ENCODE peak calls at places on chromosomes 13 and 19, in seven cellular contexts. One of them, this sample, is unnamed.

GRCh38 chr13:49421391-49421790 is 22.5 kb downstream of the CAB39L start:
- DNase-seq in trophoblast cell: no peak
- DNase-seq in H9: peak
- DNase-seq in mesendoderm: peak
- DNase-seq in mesenchymal stem cell: peak
- DNase-seq in IMR-90: no peak
- DNase-seq in H1: no peak
- DNase-seq in this sample: no peak

GRCh38 chr19:13505761-13506549 is at the start of gene CACNA1A:
- DNase-seq in trophoblast cell: no peak
- DNase-seq in H9: peak
- DNase-seq in mesendoderm: peak
- DNase-seq in mesenchymal stem cell: no peak
- DNase-seq in IMR-90: peak
- DNase-seq in H1: no peak
- DNase-seq in this sample: peak

GRCh38 chr13:48533986-48534600 is 1.2 kb upstream of the RCBTB2 start:
- DNase-seq in trophoblast cell: no peak
- DNase-seq in H9: no peak
- DNase-seq in mesendoderm: peak
- DNase-seq in mesenchymal stem cell: no peak
- DNase-seq in IMR-90: no peak
- DNase-seq in H1: no peak
- DNase-seq in this sample: no peak

GRCh38 chr13:89750371-89750770 is 1597.1 kb upstream of the MIR17HG start:
- DNase-seq in trophoblast cell: peak
- DNase-seq in H9: no peak
- DNase-seq in mesendoderm: no peak
- DNase-seq in mesenchymal stem cell: peak
- DNase-seq in IMR-90: no peak
- DNase-seq in H1: no peak
- DNase-seq in this sample: no peak

GRCh38 chr13:82636119-82636518 is 1246.2 kb downstream of the SLITRK1 start:
- DNase-seq in trophoblast cell: peak
- DNase-seq in H9: no peak
- DNase-seq in mesendoderm: no peak
- DNase-seq in mesenchymal stem cell: peak
- DNase-seq in IMR-90: peak
- DNase-seq in H1: no peak
- DNase-seq in this sample: no peak

GRCh38 chr13:112980441-112980840 is 11.4 kb downstream of the MCF2L start:
- DNase-seq in trophoblast cell: no peak
- DNase-seq in H9: no peak
- DNase-seq in mesendoderm: no peak
- DNase-seq in mesenchymal stem cell: no peak
- DNase-seq in IMR-90: no peak
- DNase-seq in H1: no peak
- DNase-seq in this sample: no peak

GRCh38 chr19:34096020-34096915 is 76.0 kb upstream of the LSM14A start:
- DNase-seq in trophoblast cell: peak
- DNase-seq in H9: peak
- DNase-seq in mesendoderm: peak
- DNase-seq in mesenchymal stem cell: peak
- DNase-seq in IMR-90: peak
- DNase-seq in H1: no peak
- DNase-seq in this sample: peak

GRCh38 chr13:106033634-106034033 is 501.8 kb downstream of the EFNB2 start:
- DNase-seq in trophoblast cell: peak
- DNase-seq in H9: no peak
- DNase-seq in mesendoderm: no peak
- DNase-seq in mesenchymal stem cell: peak
- DNase-seq in IMR-90: peak
- DNase-seq in H1: no peak
- DNase-seq in this sample: no peak

GRCh38 chr13:37381502-37381901 is 217.1 kb downstream of the POSTN start:
- DNase-seq in trophoblast cell: no peak
- DNase-seq in H9: no peak
- DNase-seq in mesendoderm: no peak
- DNase-seq in mesenchymal stem cell: no peak
- DNase-seq in IMR-90: no peak
- DNase-seq in H1: no peak
- DNase-seq in this sample: no peak

GRCh38 chr13:63041640-63042414 is 1626.2 kb upstream of the PCDH20 start:
- DNase-seq in trophoblast cell: no peak
- DNase-seq in H9: no peak
- DNase-seq in mesendoderm: no peak
- DNase-seq in mesenchymal stem cell: no peak
- DNase-seq in IMR-90: peak
- DNase-seq in H1: no peak
- DNase-seq in this sample: no peak

GRCh38 chr13:31434613-31435012 is 234.8 kb downstream of the B3GLCT start:
- DNase-seq in trophoblast cell: no peak
- DNase-seq in H9: no peak
- DNase-seq in mesendoderm: no peak
- DNase-seq in mesenchymal stem cell: no peak
- DNase-seq in IMR-90: no peak
- DNase-seq in H1: no peak
- DNase-seq in this sample: no peak

GRCh38 chr13:101451641-101452040 is 834 bp upstream of the ITGBL1 start:
- DNase-seq in trophoblast cell: no peak
- DNase-seq in H9: no peak
- DNase-seq in mesendoderm: no peak
- DNase-seq in mesenchymal stem cell: no peak
- DNase-seq in IMR-90: no peak
- DNase-seq in H1: no peak
- DNase-seq in this sample: no peak
- H4K8ac ChIP-seq in trophoblast cell: no peak
- H4K8ac ChIP-seq in H9: no peak
- H4K8ac ChIP-seq in mesendoderm: no peak
- H4K8ac ChIP-seq in mesenchymal stem cell: no peak
- H4K8ac ChIP-seq in IMR-90: peak
- H4K8ac ChIP-seq in H1: no peak
- H4K8ac ChIP-seq in this sample: no peak

DNA sequence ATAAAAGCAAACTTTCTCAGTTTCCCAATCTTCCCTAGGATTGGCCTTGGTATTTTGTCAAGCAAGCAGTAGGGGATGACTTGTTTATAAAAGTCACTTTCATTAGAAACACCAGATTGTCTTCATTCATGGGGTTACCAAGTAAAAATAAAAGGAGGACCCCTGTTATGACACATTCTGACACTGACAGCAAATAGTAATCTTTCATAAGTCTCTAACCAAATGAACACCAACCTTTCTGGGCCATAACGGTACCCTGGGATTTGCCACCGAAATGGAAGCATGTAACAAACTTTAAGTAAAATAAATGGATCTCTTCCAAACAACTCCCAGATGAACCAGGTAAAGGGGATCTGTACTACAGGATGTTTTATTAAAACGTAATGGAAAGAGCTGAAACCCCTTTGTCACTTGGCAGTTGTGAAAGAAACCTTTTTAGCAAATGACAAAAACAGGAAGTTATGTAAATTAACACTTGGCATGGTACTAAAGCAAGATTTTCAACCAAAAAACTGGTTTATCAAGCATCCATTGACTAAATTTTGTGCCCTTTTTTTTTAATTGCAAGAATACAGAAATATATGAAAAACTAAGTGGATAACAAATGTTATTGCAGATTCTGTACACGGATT is 335.6 kb downstream of the RBM26 start:
- DNase-seq in trophoblast cell: no peak
- DNase-seq in H9: no peak
- DNase-seq in mesendoderm: no peak
- DNase-seq in mesenchymal stem cell: no peak
- DNase-seq in IMR-90: no peak
- DNase-seq in H1: no peak
- DNase-seq in this sample: no peak
- H4K8ac ChIP-seq in trophoblast cell: no peak
- H4K8ac ChIP-seq in H9: no peak
- H4K8ac ChIP-seq in mesendoderm: no peak
- H4K8ac ChIP-seq in mesenchymal stem cell: no peak
- H4K8ac ChIP-seq in IMR-90: no peak
- H4K8ac ChIP-seq in H1: no peak
- H4K8ac ChIP-seq in this sample: no peak

GRCh38 chr19:18069383-18069782 is 17.4 kb downstream of the IL12RB1 start:
- DNase-seq in trophoblast cell: no peak
- DNase-seq in H9: no peak
- DNase-seq in mesendoderm: no peak
- DNase-seq in mesenchymal stem cell: no peak
- DNase-seq in IMR-90: no peak
- DNase-seq in H1: no peak
- DNase-seq in this sample: no peak
- H4K8ac ChIP-seq in trophoblast cell: no peak
- H4K8ac ChIP-seq in H9: no peak
- H4K8ac ChIP-seq in mesendoderm: no peak
- H4K8ac ChIP-seq in mesenchymal stem cell: no peak
- H4K8ac ChIP-seq in IMR-90: no peak
- H4K8ac ChIP-seq in H1: no peak
- H4K8ac ChIP-seq in this sample: peak

GRCh38 chr13:66992183-66992582 is 238.0 kb downstream of the PCDH9 start:
- DNase-seq in trophoblast cell: no peak
- DNase-seq in H9: no peak
- DNase-seq in mesendoderm: no peak
- DNase-seq in mesenchymal stem cell: no peak
- DNase-seq in IMR-90: peak
- DNase-seq in H1: no peak
- DNase-seq in this sample: no peak
- H4K8ac ChIP-seq in trophoblast cell: no peak
- H4K8ac ChIP-seq in H9: no peak
- H4K8ac ChIP-seq in mesendoderm: no peak
- H4K8ac ChIP-seq in mesenchymal stem cell: no peak
- H4K8ac ChIP-seq in IMR-90: no peak
- H4K8ac ChIP-seq in H1: no peak
- H4K8ac ChIP-seq in this sample: no peak

DNA sequence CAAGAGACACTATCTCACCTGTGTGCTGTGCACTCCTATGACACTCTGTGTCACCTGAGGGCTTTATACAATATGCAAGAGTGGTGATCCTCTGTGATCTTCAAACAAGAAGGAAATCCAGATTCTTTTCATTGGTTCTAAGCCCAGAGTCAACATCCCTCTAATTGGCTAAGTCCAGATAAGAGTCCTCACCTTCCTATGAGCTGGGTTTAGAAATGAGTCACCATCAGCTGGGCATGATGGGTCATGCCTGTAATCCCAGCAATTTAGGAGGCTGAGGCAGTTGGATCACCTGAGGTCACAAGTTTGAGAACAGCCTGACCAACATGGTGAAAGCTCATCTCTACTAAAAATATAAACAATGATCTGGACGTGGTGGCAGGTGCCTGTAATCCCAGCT is 144.4 kb downstream of the ZNF675 start:
- DNase-seq in trophoblast cell: peak
- DNase-seq in H9: no peak
- DNase-seq in mesendoderm: no peak
- DNase-seq in mesenchymal stem cell: no peak
- DNase-seq in IMR-90: no peak
- DNase-seq in H1: no peak
- DNase-seq in this sample: no peak
- H4K8ac ChIP-seq in trophoblast cell: no peak
- H4K8ac ChIP-seq in H9: no peak
- H4K8ac ChIP-seq in mesendoderm: no peak
- H4K8ac ChIP-seq in mesenchymal stem cell: no peak
- H4K8ac ChIP-seq in IMR-90: no peak
- H4K8ac ChIP-seq in H1: no peak
- H4K8ac ChIP-seq in this sample: no peak

This sample was measured in neuronal stem cell.